ENCODE peak calls at places on chromosomes 3 and 15, in seven cellular contexts. One of them, this sample, is unnamed.

GRCh38 chr15:61155741-61156700 is 73.1 kb downstream of the RORA start:
- DNase-seq in choroid plexus epithelial cell: peak
- DNase-seq in endothelial cell of umbilical vein: no peak
- DNase-seq in lower leg skin: peak
- DNase-seq in fibroblast of pulmonary artery: peak
- DNase-seq in fibroblast of lung: peak
- DNase-seq in foreskin fibroblast: peak
- DNase-seq in this sample: no peak

GRCh38 chr15:66040211-66040892 is 171.1 kb downstream of the RAB11A start:
- DNase-seq in fibroblast of pulmonary artery: no peak
- DNase-seq in choroid plexus epithelial cell: no peak
- DNase-seq in fibroblast of lung: no peak
- DNase-seq in lower leg skin: no peak
- DNase-seq in foreskin fibroblast: peak
- DNase-seq in endothelial cell of umbilical vein: no peak
- DNase-seq in this sample: no peak

GRCh38 chr15:32888221-32888761 is 170.5 kb downstream of the GREM1 start:
- DNase-seq in fibroblast of lung: peak
- DNase-seq in foreskin fibroblast: peak
- DNase-seq in choroid plexus epithelial cell: no peak
- DNase-seq in lower leg skin: no peak
- DNase-seq in fibroblast of pulmonary artery: no peak
- DNase-seq in endothelial cell of umbilical vein: no peak
- DNase-seq in this sample: no peak

GRCh38 chr3:105997466-105997799 is 128.6 kb upstream of the CBLB start:
- DNase-seq in fibroblast of pulmonary artery: no peak
- DNase-seq in foreskin fibroblast: no peak
- DNase-seq in fibroblast of lung: no peak
- DNase-seq in choroid plexus epithelial cell: no peak
- DNase-seq in lower leg skin: no peak
- DNase-seq in endothelial cell of umbilical vein: no peak
- DNase-seq in this sample: no peak

GRCh38 chr3:127407026-127407939 is 119.4 kb upstream of the PRR20G start:
- DNase-seq in fibroblast of lung: no peak
- DNase-seq in endothelial cell of umbilical vein: no peak
- DNase-seq in foreskin fibroblast: no peak
- DNase-seq in fibroblast of pulmonary artery: no peak
- DNase-seq in lower leg skin: no peak
- DNase-seq in choroid plexus epithelial cell: no peak
- DNase-seq in this sample: no peak

GRCh38 chr3:170695486-170696069 is 109.7 kb upstream of the SLC7A14 start:
- DNase-seq in lower leg skin: no peak
- DNase-seq in fibroblast of lung: no peak
- DNase-seq in fibroblast of pulmonary artery: peak
- DNase-seq in foreskin fibroblast: peak
- DNase-seq in choroid plexus epithelial cell: no peak
- DNase-seq in endothelial cell of umbilical vein: no peak
- DNase-seq in this sample: no peak

GRCh38 chr3:38960953-38961622 is 90.7 kb downstream of the SCN11A start:
- DNase-seq in fibroblast of pulmonary artery: peak
- DNase-seq in lower leg skin: peak
- DNase-seq in fibroblast of lung: peak
- DNase-seq in endothelial cell of umbilical vein: peak
- DNase-seq in choroid plexus epithelial cell: peak
- DNase-seq in foreskin fibroblast: peak
- DNase-seq in this sample: peak

GRCh38 chr3:82496890-82497560 is 735.6 kb upstream of the GBE1 start:
- DNase-seq in fibroblast of pulmonary artery: no peak
- DNase-seq in choroid plexus epithelial cell: peak
- DNase-seq in lower leg skin: no peak
- DNase-seq in fibroblast of lung: peak
- DNase-seq in foreskin fibroblast: peak
- DNase-seq in endothelial cell of umbilical vein: no peak
- DNase-seq in this sample: no peak

GRCh38 chr3:75192065-75192658 is 472.0 kb upstream of the FRG2C start:
- DNase-seq in fibroblast of pulmonary artery: peak
- DNase-seq in lower leg skin: no peak
- DNase-seq in endothelial cell of umbilical vein: peak
- DNase-seq in choroid plexus epithelial cell: peak
- DNase-seq in foreskin fibroblast: peak
- DNase-seq in fibroblast of lung: peak
- DNase-seq in this sample: no peak

GRCh38 chr3:99659032-99659431 is 20.6 kb downstream of the COL8A1 start:
- DNase-seq in fibroblast of lung: peak
- DNase-seq in foreskin fibroblast: peak
- DNase-seq in fibroblast of pulmonary artery: peak
- DNase-seq in choroid plexus epithelial cell: peak
- DNase-seq in endothelial cell of umbilical vein: peak
- DNase-seq in lower leg skin: peak
- DNase-seq in this sample: peak

GRCh38 chr15:64693134-64693533 is 82.3 kb downstream of the RBPMS2 start:
- DNase-seq in choroid plexus epithelial cell: peak
- DNase-seq in endothelial cell of umbilical vein: no peak
- DNase-seq in fibroblast of lung: peak
- DNase-seq in lower leg skin: no peak
- DNase-seq in foreskin fibroblast: peak
- DNase-seq in fibroblast of pulmonary artery: peak
- DNase-seq in this sample: no peak

GRCh38 chr15:42140383-42141070 is 15.9 kb downstream of the PLA2G4F start:
- DNase-seq in endothelial cell of umbilical vein: no peak
- DNase-seq in fibroblast of pulmonary artery: no peak
- DNase-seq in lower leg skin: no peak
- DNase-seq in fibroblast of lung: no peak
- DNase-seq in foreskin fibroblast: no peak
- DNase-seq in choroid plexus epithelial cell: no peak
- DNase-seq in this sample: no peak

GRCh38 chr3:188497021-188497420 is 343.1 kb downstream of the LPP start:
- DNase-seq in lower leg skin: no peak
- DNase-seq in endothelial cell of umbilical vein: no peak
- DNase-seq in fibroblast of pulmonary artery: peak
- DNase-seq in fibroblast of lung: peak
- DNase-seq in foreskin fibroblast: no peak
- DNase-seq in choroid plexus epithelial cell: peak
- DNase-seq in this sample: no peak

GRCh38 chr3:48404440-48405342 is 25.2 kb downstream of the PLXNB1 start:
- DNase-seq in choroid plexus epithelial cell: no peak
- DNase-seq in foreskin fibroblast: no peak
- DNase-seq in fibroblast of lung: no peak
- DNase-seq in fibroblast of pulmonary artery: no peak
- DNase-seq in endothelial cell of umbilical vein: no peak
- DNase-seq in lower leg skin: peak
- DNase-seq in this sample: no peak

GRCh38 chr15:20657084-20657483 is 115.5 kb upstream of the GOLGA6L6 start:
- DNase-seq in fibroblast of pulmonary artery: no peak
- DNase-seq in lower leg skin: no peak
- DNase-seq in choroid plexus epithelial cell: no peak
- DNase-seq in foreskin fibroblast: no peak
- DNase-seq in fibroblast of lung: no peak
- DNase-seq in endothelial cell of umbilical vein: no peak
- DNase-seq in this sample: no peak

GRCh38 chr3:131620977-131621376 is 118.2 kb upstream of the MRPL3 start:
- DNase-seq in fibroblast of lung: no peak
- DNase-seq in lower leg skin: no peak
- DNase-seq in fibroblast of pulmonary artery: no peak
- DNase-seq in foreskin fibroblast: no peak
- DNase-seq in endothelial cell of umbilical vein: no peak
- DNase-seq in choroid plexus epithelial cell: no peak
- DNase-seq in this sample: no peak

GRCh38 chr15:88701561-88702095 is 62.8 kb downstream of the ISG20 start:
- DNase-seq in fibroblast of lung: no peak
- DNase-seq in endothelial cell of umbilical vein: no peak
- DNase-seq in fibroblast of pulmonary artery: peak
- DNase-seq in foreskin fibroblast: no peak
- DNase-seq in choroid plexus epithelial cell: peak
- DNase-seq in lower leg skin: no peak
- DNase-seq in this sample: no peak

GRCh38 chr3:171387047-171387446 is 73.2 kb downstream of the TNIK start:
- DNase-seq in fibroblast of lung: no peak
- DNase-seq in endothelial cell of umbilical vein: no peak
- DNase-seq in lower leg skin: no peak
- DNase-seq in choroid plexus epithelial cell: no peak
- DNase-seq in fibroblast of pulmonary artery: no peak
- DNase-seq in foreskin fibroblast: no peak
- DNase-seq in this sample: no peak

GRCh38 chr3:119652306-119653033 is 7.9 kb downstream of the POPDC2 start:
- DNase-seq in fibroblast of pulmonary artery: no peak
- DNase-seq in choroid plexus epithelial cell: no peak
- DNase-seq in endothelial cell of umbilical vein: no peak
- DNase-seq in lower leg skin: no peak
- DNase-seq in fibroblast of lung: no peak
- DNase-seq in foreskin fibroblast: no peak
- DNase-seq in this sample: no peak

GRCh38 chr3:52270252-52270754 is 8.1 kb downstream of the WDR82 start:
- DNase-seq in lower leg skin: no peak
- DNase-seq in endothelial cell of umbilical vein: peak
- DNase-seq in foreskin fibroblast: no peak
- DNase-seq in fibroblast of lung: no peak
- DNase-seq in fibroblast of pulmonary artery: no peak
- DNase-seq in choroid plexus epithelial cell: no peak
- DNase-seq in this sample: no peak

GRCh38 chr3:109819786-109820185 is 482.4 kb upstream of the DPPA4 start:
- DNase-seq in endothelial cell of umbilical vein: no peak
- DNase-seq in foreskin fibroblast: no peak
- DNase-seq in lower leg skin: no peak
- DNase-seq in fibroblast of lung: no peak
- DNase-seq in choroid plexus epithelial cell: no peak
- DNase-seq in fibroblast of pulmonary artery: no peak
- DNase-seq in this sample: no peak

GRCh38 chr3:197949767-197950660 is at the start of gene RPL35A:
- DNase-seq in lower leg skin: peak
- DNase-seq in foreskin fibroblast: peak
- DNase-seq in fibroblast of lung: peak
- DNase-seq in endothelial cell of umbilical vein: peak
- DNase-seq in fibroblast of pulmonary artery: peak
- DNase-seq in choroid plexus epithelial cell: peak
- DNase-seq in this sample: peak

GRCh38 chr3:127590282-127590592 is 296 bp downstream of the TPRA1 start:
- DNase-seq in foreskin fibroblast: no peak
- DNase-seq in fibroblast of lung: no peak
- DNase-seq in choroid plexus epithelial cell: no peak
- DNase-seq in endothelial cell of umbilical vein: no peak
- DNase-seq in fibroblast of pulmonary artery: no peak
- DNase-seq in lower leg skin: no peak
- DNase-seq in this sample: no peak

GRCh38 chr3:107204121-107204520 is 173.1 kb upstream of the CCDC54 start:
- DNase-seq in fibroblast of lung: no peak
- DNase-seq in fibroblast of pulmonary artery: no peak
- DNase-seq in lower leg skin: no peak
- DNase-seq in choroid plexus epithelial cell: no peak
- DNase-seq in foreskin fibroblast: no peak
- DNase-seq in endothelial cell of umbilical vein: no peak
- DNase-seq in this sample: no peak

GRCh38 chr3:162586591-162586990 is 1090.0 kb downstream of the OTOL1 start:
- DNase-seq in fibroblast of lung: no peak
- DNase-seq in foreskin fibroblast: peak
- DNase-seq in choroid plexus epithelial cell: peak
- DNase-seq in lower leg skin: no peak
- DNase-seq in endothelial cell of umbilical vein: no peak
- DNase-seq in fibroblast of pulmonary artery: no peak
- DNase-seq in this sample: no peak

GRCh38 chr3:177968891-177969290 is 567.3 kb upstream of the KCNMB2 start:
- DNase-seq in fibroblast of pulmonary artery: no peak
- DNase-seq in fibroblast of lung: peak
- DNase-seq in foreskin fibroblast: peak
- DNase-seq in endothelial cell of umbilical vein: no peak
- DNase-seq in choroid plexus epithelial cell: no peak
- DNase-seq in lower leg skin: no peak
- DNase-seq in this sample: no peak

GRCh38 chr3:156643729-156644389 is 30.5 kb upstream of the TIPARP start:
- DNase-seq in fibroblast of lung: peak
- DNase-seq in fibroblast of pulmonary artery: peak
- DNase-seq in foreskin fibroblast: no peak
- DNase-seq in choroid plexus epithelial cell: peak
- DNase-seq in lower leg skin: no peak
- DNase-seq in endothelial cell of umbilical vein: peak
- DNase-seq in this sample: no peak

GRCh38 chr15:78319588-78319987 is 20.2 kb upstream of the SKIC8 start:
- DNase-seq in fibroblast of pulmonary artery: no peak
- DNase-seq in choroid plexus epithelial cell: no peak
- DNase-seq in foreskin fibroblast: no peak
- DNase-seq in lower leg skin: no peak
- DNase-seq in fibroblast of lung: no peak
- DNase-seq in endothelial cell of umbilical vein: no peak
- DNase-seq in this sample: no peak

GRCh38 chr15:64622410-64623260 is 152.8 kb downstream of the RBPMS2 start:
- DNase-seq in choroid plexus epithelial cell: no peak
- DNase-seq in foreskin fibroblast: no peak
- DNase-seq in fibroblast of lung: no peak
- DNase-seq in lower leg skin: no peak
- DNase-seq in fibroblast of pulmonary artery: no peak
- DNase-seq in endothelial cell of umbilical vein: no peak
- DNase-seq in this sample: no peak

DNA sequence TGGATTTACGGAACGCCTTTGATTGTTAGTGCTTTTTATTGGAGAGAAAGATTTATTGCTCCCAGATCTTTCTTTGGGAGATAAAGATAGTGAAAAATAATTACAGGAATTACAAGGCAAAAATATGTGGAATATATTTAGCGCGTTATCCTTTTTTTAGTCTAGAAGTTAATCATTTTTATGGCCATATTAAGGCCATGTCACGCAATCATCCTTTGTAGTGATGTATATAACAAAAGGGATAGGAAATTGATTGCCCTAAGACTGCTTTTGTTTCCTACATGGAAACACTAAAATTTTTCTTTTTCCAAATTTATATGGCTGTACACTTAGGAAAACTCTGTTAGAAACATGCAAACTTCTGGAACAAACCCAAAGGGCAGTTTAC is 1.5 kb downstream of the TRPC1 start:
- DNase-seq in fibroblast of pulmonary artery: no peak
- DNase-seq in fibroblast of lung: no peak
- DNase-seq in foreskin fibroblast: no peak
- DNase-seq in endothelial cell of umbilical vein: no peak
- DNase-seq in choroid plexus epithelial cell: no peak
- DNase-seq in lower leg skin: no peak
- DNase-seq in this sample: no peak
- H3K4me3 ChIP-seq in fibroblast of pulmonary artery: peak
- H3K4me3 ChIP-seq in fibroblast of lung: peak
- H3K4me3 ChIP-seq in foreskin fibroblast: peak
- H3K4me3 ChIP-seq in endothelial cell of umbilical vein: peak
- H3K4me3 ChIP-seq in choroid plexus epithelial cell: peak
- H3K4me3 ChIP-seq in lower leg skin: peak
- H3K4me3 ChIP-seq in this sample: peak

GRCh38 chr3:169667710-169668080 is 4.2 kb upstream of the MECOM start:
- DNase-seq in lower leg skin: no peak
- DNase-seq in fibroblast of pulmonary artery: no peak
- DNase-seq in foreskin fibroblast: no peak
- DNase-seq in choroid plexus epithelial cell: no peak
- DNase-seq in fibroblast of lung: no peak
- DNase-seq in endothelial cell of umbilical vein: peak
- DNase-seq in this sample: no peak
- H3K4me3 ChIP-seq in lower leg skin: no peak
- H3K4me3 ChIP-seq in fibroblast of pulmonary artery: no peak
- H3K4me3 ChIP-seq in foreskin fibroblast: no peak
- H3K4me3 ChIP-seq in choroid plexus epithelial cell: no peak
- H3K4me3 ChIP-seq in fibroblast of lung: peak
- H3K4me3 ChIP-seq in endothelial cell of umbilical vein: peak
- H3K4me3 ChIP-seq in this sample: peak

GRCh38 chr3:168091299-168091852 is 4.3 kb downstream of the GOLIM4 start:
- DNase-seq in fibroblast of pulmonary artery: no peak
- DNase-seq in foreskin fibroblast: no peak
- DNase-seq in fibroblast of lung: no peak
- DNase-seq in choroid plexus epithelial cell: no peak
- DNase-seq in endothelial cell of umbilical vein: no peak
- DNase-seq in lower leg skin: no peak
- DNase-seq in this sample: no peak
- H3K4me3 ChIP-seq in fibroblast of pulmonary artery: no peak
- H3K4me3 ChIP-seq in foreskin fibroblast: no peak
- H3K4me3 ChIP-seq in fibroblast of lung: no peak
- H3K4me3 ChIP-seq in choroid plexus epithelial cell: no peak
- H3K4me3 ChIP-seq in endothelial cell of umbilical vein: no peak
- H3K4me3 ChIP-seq in lower leg skin: no peak
- H3K4me3 ChIP-seq in this sample: no peak

GRCh38 chr3:69194431-69195183 is 72.2 kb upstream of the LMOD3 start:
- DNase-seq in fibroblast of pulmonary artery: no peak
- DNase-seq in foreskin fibroblast: no peak
- DNase-seq in endothelial cell of umbilical vein: peak
- DNase-seq in fibroblast of lung: no peak
- DNase-seq in lower leg skin: no peak
- DNase-seq in choroid plexus epithelial cell: no peak
- DNase-seq in this sample: no peak
- H3K4me3 ChIP-seq in fibroblast of pulmonary artery: no peak
- H3K4me3 ChIP-seq in foreskin fibroblast: no peak
- H3K4me3 ChIP-seq in endothelial cell of umbilical vein: no peak
- H3K4me3 ChIP-seq in fibroblast of lung: no peak
- H3K4me3 ChIP-seq in lower leg skin: no peak
- H3K4me3 ChIP-seq in choroid plexus epithelial cell: no peak
- H3K4me3 ChIP-seq in this sample: no peak